ENCODE peak calls at places on chromosome 15, in six cellular contexts. U, Y, B, L, X and K are unnamed samples.

GRCh38 chr15:41558400-41559238 is at the start of gene TYRO3:
- DNase-seq in U (peak), Y (no peak), B (peak), L (no peak), X (peak), K (no peak)

GRCh38 chr15:43187544-43188155 is 2.4 kb downstream of the CCNDBP1 start:
- DNase-seq in U (no peak), Y (no peak), B (no peak), L (peak), X (peak), K (no peak)

GRCh38 chr15:67863442-67863987 is 23.7 kb upstream of the RNU6-1 start:
- DNase-seq in U (peak), Y (peak), B (peak), L (peak), X (peak), K (peak)

GRCh38 chr15:99452728-99453643 is 112.8 kb upstream of the MEF2A start:
- DNase-seq in U (peak), Y (peak), B (peak), L (no peak), X (peak), K (peak)

GRCh38 chr15:51869074-51869425 is 39.6 kb downstream of the TMOD3 start:
- DNase-seq in U (peak), Y (no peak), B (no peak), L (peak), X (peak), K (no peak)

GRCh38 chr15:77036537-77037474 is 34.1 kb downstream of the TSPAN3 start:
- DNase-seq in U (no peak), Y (peak), B (peak), L (no peak), X (no peak), K (peak)

GRCh38 chr15:81133782-81134461 is at the start of gene CFAP161:
- DNase-seq in U (peak), Y (no peak), B (peak), L (peak), X (peak), K (no peak)

GRCh38 chr15:50163719-50164410 is 18.1 kb upstream of the SLC27A2 start:
- DNase-seq in U (no peak), Y (no peak), B (no peak), L (no peak), X (peak), K (no peak)

GRCh38 chr15:71448688-71449114 is 333.4 kb downstream of the THSD4 start:
- DNase-seq in U (peak), Y (no peak), B (peak), L (no peak), X (peak), K (no peak)
- TF ChIP-seq CTCF in U (peak), Y (peak), B (peak), L (peak), X (peak), K (peak)

GRCh38 chr15:44712108-44713005 is 1.0 kb downstream of the B2M start:
- DNase-seq in U (peak), Y (peak), B (peak), L (peak), X (peak), K (no peak)
- TF ChIP-seq CTCF in U (no peak), Y (no peak), B (no peak), L (no peak), X (no peak), K (no peak)

GRCh38 chr15:82832601-82833209 is 23.3 kb downstream of the WHAMM start:
- DNase-seq in U (no peak), Y (no peak), B (no peak), L (peak), X (peak), K (no peak)
- TF ChIP-seq CTCF in U (no peak), Y (no peak), B (no peak), L (peak), X (no peak), K (no peak)

GRCh38 chr15:79208179-79208578 is 74.3 kb upstream of the ANKRD34C start:
- DNase-seq in U (no peak), Y (no peak), B (no peak), L (no peak), X (no peak), K (no peak)
- TF ChIP-seq CTCF in U (no peak), Y (no peak), B (no peak), L (no peak), X (no peak), K (no peak)

GRCh38 chr15:78302579-78302978 is 3.2 kb upstream of the SKIC8 start:
- DNase-seq in U (no peak), Y (no peak), B (no peak), L (peak), X (peak), K (no peak)

GRCh38 chr15:78298983-78299301 is 467 bp downstream of the SKIC8 start:
- DNase-seq in U (no peak), Y (no peak), B (no peak), L (no peak), X (peak), K (no peak)

GRCh38 chr15:78301813-78302212 is 2.4 kb upstream of the SKIC8 start:
- DNase-seq in U (no peak), Y (no peak), B (no peak), L (no peak), X (peak), K (no peak)

GRCh38 chr15:78301326-78301725 is 1.9 kb upstream of the SKIC8 start:
- DNase-seq in U (no peak), Y (no peak), B (no peak), L (no peak), X (no peak), K (no peak)

DNA sequence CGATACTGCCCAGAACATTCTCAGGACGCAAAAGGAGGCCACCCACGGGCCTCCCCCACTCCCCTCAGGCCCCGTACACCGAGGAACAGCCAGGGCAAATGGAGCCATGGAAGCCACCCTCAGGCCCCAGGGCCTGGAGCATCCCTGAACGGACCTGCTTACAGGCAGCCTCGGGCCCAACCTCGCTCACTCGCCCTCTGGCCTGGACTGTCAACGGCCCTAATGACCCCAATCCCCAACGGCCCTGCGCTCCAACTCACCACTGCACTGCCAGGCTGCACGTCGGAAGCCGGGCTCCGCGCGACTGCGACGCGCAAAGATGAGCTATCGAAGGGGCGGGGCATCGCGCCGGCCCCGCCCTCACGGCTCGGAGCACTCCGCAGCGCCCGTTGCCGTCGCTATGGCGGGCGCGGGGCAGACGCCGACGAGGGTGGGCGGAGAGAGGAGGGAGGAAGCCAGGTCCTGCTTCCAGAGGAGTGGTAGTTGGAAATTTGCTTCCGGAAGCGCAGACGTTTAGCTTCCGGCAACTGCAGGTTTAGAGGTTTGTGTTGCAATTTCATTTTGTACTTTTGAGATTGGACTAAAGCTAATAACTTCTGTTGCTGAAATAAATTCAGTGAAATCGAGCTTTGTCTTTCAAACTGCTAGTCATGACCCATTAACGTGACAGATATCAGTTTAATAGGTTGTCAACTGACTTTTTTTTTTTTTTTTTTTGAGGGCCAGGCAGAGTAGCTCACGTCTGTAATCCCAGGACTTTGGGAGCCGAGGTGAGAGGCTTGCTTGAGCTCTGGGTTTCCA is at the start of gene SKIC8:
- DNase-seq in U (peak), Y (peak), B (peak), L (peak), X (peak), K (peak)
- TF ChIP-seq CTCF in U (no peak), Y (no peak), B (no peak), L (no peak), X (no peak), K (no peak)